ENCODE peak calls at places on chromosomes 6 and 20, in eight cellular contexts. One of them, this sample, is unnamed.
A peak's percentile ranks its signal among the peaks of the same experiment; 100 is the strongest.

GRCh38 chr20:61414455-61414991 is 162.5 kb downstream of the CDH4 start:
- DNase-seq in nucleus accumbens: no peak
- DNase-seq in naive thymus-derived CD4-positive, alpha-beta T cell: no peak
- DNase-seq in ovary: no peak
- DNase-seq in NCI-H1105 treated with DMSO at 0.1 percent for 48 hours: no peak
- DNase-seq in stimulated activated CD8-positive, alpha-beta memory T cell treated with anti-CD3 and anti-CD28 coated beads, Interleukin-15, amount 100 ng/mL, for 24 hours: no peak
- DNase-seq in hypothalamus: peak; percentile 44
- DNase-seq in NCI-H2081: no peak
- DNase-seq in this sample: no peak

GRCh38 chr6:35929601-35930000 is 8.7 kb upstream of the SRPK1 start:
- DNase-seq in naive thymus-derived CD4-positive, alpha-beta T cell: no peak
- DNase-seq in NCI-H2081: no peak
- DNase-seq in stimulated activated CD8-positive, alpha-beta memory T cell treated with anti-CD3 and anti-CD28 coated beads, Interleukin-15, amount 100 ng/mL, for 24 hours: no peak
- DNase-seq in ovary: no peak
- DNase-seq in NCI-H1105 treated with DMSO at 0.1 percent for 48 hours: no peak
- DNase-seq in hypothalamus: no peak
- DNase-seq in nucleus accumbens: no peak
- DNase-seq in this sample: no peak

GRCh38 chr6:148313483-148313882 is 29.2 kb upstream of the SASH1 start:
- DNase-seq in NCI-H1105 treated with DMSO at 0.1 percent for 48 hours: peak; percentile 6
- DNase-seq in hypothalamus: no peak
- DNase-seq in naive thymus-derived CD4-positive, alpha-beta T cell: no peak
- DNase-seq in NCI-H2081: no peak
- DNase-seq in stimulated activated CD8-positive, alpha-beta memory T cell treated with anti-CD3 and anti-CD28 coated beads, Interleukin-15, amount 100 ng/mL, for 24 hours: no peak
- DNase-seq in ovary: no peak
- DNase-seq in nucleus accumbens: no peak
- DNase-seq in this sample: no peak

GRCh38 chr6:81450180-81450579 is 302.3 kb downstream of the TENT5A start:
- DNase-seq in nucleus accumbens: no peak
- DNase-seq in hypothalamus: no peak
- DNase-seq in NCI-H1105 treated with DMSO at 0.1 percent for 48 hours: no peak
- DNase-seq in stimulated activated CD8-positive, alpha-beta memory T cell treated with anti-CD3 and anti-CD28 coated beads, Interleukin-15, amount 100 ng/mL, for 24 hours: no peak
- DNase-seq in ovary: no peak
- DNase-seq in NCI-H2081: no peak
- DNase-seq in naive thymus-derived CD4-positive, alpha-beta T cell: no peak
- DNase-seq in this sample: no peak

GRCh38 chr20:17648782-17649730 is 33.0 kb downstream of the RRBP1 start:
- DNase-seq in NCI-H2081: peak; percentile 50
- DNase-seq in stimulated activated CD8-positive, alpha-beta memory T cell treated with anti-CD3 and anti-CD28 coated beads, Interleukin-15, amount 100 ng/mL, for 24 hours: no peak
- DNase-seq in NCI-H1105 treated with DMSO at 0.1 percent for 48 hours: peak; percentile 80
- DNase-seq in nucleus accumbens: no peak
- DNase-seq in naive thymus-derived CD4-positive, alpha-beta T cell: no peak
- DNase-seq in hypothalamus: no peak
- DNase-seq in ovary: peak; percentile 36
- DNase-seq in this sample: no peak

GRCh38 chr6:54057068-54057467 is 54.2 kb upstream of the MLIP start:
- DNase-seq in ovary: no peak
- DNase-seq in nucleus accumbens: no peak
- DNase-seq in naive thymus-derived CD4-positive, alpha-beta T cell: no peak
- DNase-seq in hypothalamus: no peak
- DNase-seq in NCI-H1105 treated with DMSO at 0.1 percent for 48 hours: no peak
- DNase-seq in NCI-H2081: no peak
- DNase-seq in stimulated activated CD8-positive, alpha-beta memory T cell treated with anti-CD3 and anti-CD28 coated beads, Interleukin-15, amount 100 ng/mL, for 24 hours: no peak
- DNase-seq in this sample: no peak

GRCh38 chr20:53914861-53915458 is 155.4 kb downstream of the BCAS1 start:
- DNase-seq in NCI-H1105 treated with DMSO at 0.1 percent for 48 hours: no peak
- DNase-seq in naive thymus-derived CD4-positive, alpha-beta T cell: no peak
- DNase-seq in hypothalamus: no peak
- DNase-seq in NCI-H2081: no peak
- DNase-seq in stimulated activated CD8-positive, alpha-beta memory T cell treated with anti-CD3 and anti-CD28 coated beads, Interleukin-15, amount 100 ng/mL, for 24 hours: no peak
- DNase-seq in ovary: no peak
- DNase-seq in nucleus accumbens: no peak
- DNase-seq in this sample: no peak

GRCh38 chr6:121770943-121771342 is 335.5 kb downstream of the GJA1 start:
- DNase-seq in hypothalamus: no peak
- DNase-seq in NCI-H1105 treated with DMSO at 0.1 percent for 48 hours: no peak
- DNase-seq in stimulated activated CD8-positive, alpha-beta memory T cell treated with anti-CD3 and anti-CD28 coated beads, Interleukin-15, amount 100 ng/mL, for 24 hours: no peak
- DNase-seq in ovary: no peak
- DNase-seq in nucleus accumbens: no peak
- DNase-seq in naive thymus-derived CD4-positive, alpha-beta T cell: no peak
- DNase-seq in NCI-H2081: no peak
- DNase-seq in this sample: no peak

GRCh38 chr6:143962644-143962929 is 45.5 kb downstream of the PLAGL1 start:
- DNase-seq in naive thymus-derived CD4-positive, alpha-beta T cell: no peak
- DNase-seq in nucleus accumbens: no peak
- DNase-seq in NCI-H1105 treated with DMSO at 0.1 percent for 48 hours: no peak
- DNase-seq in NCI-H2081: no peak
- DNase-seq in hypothalamus: no peak
- DNase-seq in stimulated activated CD8-positive, alpha-beta memory T cell treated with anti-CD3 and anti-CD28 coated beads, Interleukin-15, amount 100 ng/mL, for 24 hours: no peak
- DNase-seq in ovary: no peak
- DNase-seq in this sample: no peak

GRCh38 chr6:127971945-127972391 is 71.1 kb upstream of the THEMIS start:
- DNase-seq in nucleus accumbens: no peak
- DNase-seq in hypothalamus: no peak
- DNase-seq in stimulated activated CD8-positive, alpha-beta memory T cell treated with anti-CD3 and anti-CD28 coated beads, Interleukin-15, amount 100 ng/mL, for 24 hours: no peak
- DNase-seq in NCI-H2081: no peak
- DNase-seq in naive thymus-derived CD4-positive, alpha-beta T cell: peak; percentile 40
- DNase-seq in ovary: no peak
- DNase-seq in NCI-H1105 treated with DMSO at 0.1 percent for 48 hours: no peak
- DNase-seq in this sample: no peak

GRCh38 chr6:5665667-5666066 is 341.1 kb downstream of the NRN1 start:
- DNase-seq in NCI-H1105 treated with DMSO at 0.1 percent for 48 hours: no peak
- DNase-seq in NCI-H2081: no peak
- DNase-seq in nucleus accumbens: no peak
- DNase-seq in stimulated activated CD8-positive, alpha-beta memory T cell treated with anti-CD3 and anti-CD28 coated beads, Interleukin-15, amount 100 ng/mL, for 24 hours: no peak
- DNase-seq in naive thymus-derived CD4-positive, alpha-beta T cell: no peak
- DNase-seq in ovary: no peak
- DNase-seq in hypothalamus: no peak
- DNase-seq in this sample: no peak

GRCh38 chr6:158361961-158362634 is 49.8 kb downstream of the TULP4 start:
- DNase-seq in ovary: no peak
- DNase-seq in naive thymus-derived CD4-positive, alpha-beta T cell: no peak
- DNase-seq in NCI-H1105 treated with DMSO at 0.1 percent for 48 hours: no peak
- DNase-seq in stimulated activated CD8-positive, alpha-beta memory T cell treated with anti-CD3 and anti-CD28 coated beads, Interleukin-15, amount 100 ng/mL, for 24 hours: no peak
- DNase-seq in hypothalamus: no peak
- DNase-seq in NCI-H2081: no peak
- DNase-seq in nucleus accumbens: no peak
- DNase-seq in this sample: no peak

GRCh38 chr20:20820104-20820503 is 107.7 kb upstream of the RALGAPA2 start:
- DNase-seq in NCI-H2081: no peak
- DNase-seq in ovary: no peak
- DNase-seq in naive thymus-derived CD4-positive, alpha-beta T cell: no peak
- DNase-seq in NCI-H1105 treated with DMSO at 0.1 percent for 48 hours: no peak
- DNase-seq in hypothalamus: no peak
- DNase-seq in stimulated activated CD8-positive, alpha-beta memory T cell treated with anti-CD3 and anti-CD28 coated beads, Interleukin-15, amount 100 ng/mL, for 24 hours: no peak
- DNase-seq in nucleus accumbens: peak; percentile 11
- DNase-seq in this sample: no peak

GRCh38 chr20:49245921-49246740 is 26.9 kb downstream of the DDX27 start:
- DNase-seq in NCI-H2081: peak; percentile 16
- DNase-seq in hypothalamus: peak; percentile 11
- DNase-seq in ovary: peak; percentile 46
- DNase-seq in naive thymus-derived CD4-positive, alpha-beta T cell: no peak
- DNase-seq in NCI-H1105 treated with DMSO at 0.1 percent for 48 hours: peak; percentile 72
- DNase-seq in nucleus accumbens: no peak
- DNase-seq in stimulated activated CD8-positive, alpha-beta memory T cell treated with anti-CD3 and anti-CD28 coated beads, Interleukin-15, amount 100 ng/mL, for 24 hours: no peak
- DNase-seq in this sample: no peak

GRCh38 chr6:83952830-83953229 is 80.7 kb upstream of the MRAP2 start:
- DNase-seq in nucleus accumbens: no peak
- DNase-seq in naive thymus-derived CD4-positive, alpha-beta T cell: no peak
- DNase-seq in hypothalamus: no peak
- DNase-seq in ovary: no peak
- DNase-seq in NCI-H1105 treated with DMSO at 0.1 percent for 48 hours: no peak
- DNase-seq in NCI-H2081: no peak
- DNase-seq in stimulated activated CD8-positive, alpha-beta memory T cell treated with anti-CD3 and anti-CD28 coated beads, Interleukin-15, amount 100 ng/mL, for 24 hours: no peak
- DNase-seq in this sample: no peak

GRCh38 chr6:142413111-142413510 is 111.3 kb downstream of the ADGRG6 start:
- DNase-seq in naive thymus-derived CD4-positive, alpha-beta T cell: no peak
- DNase-seq in ovary: no peak
- DNase-seq in stimulated activated CD8-positive, alpha-beta memory T cell treated with anti-CD3 and anti-CD28 coated beads, Interleukin-15, amount 100 ng/mL, for 24 hours: no peak
- DNase-seq in hypothalamus: no peak
- DNase-seq in NCI-H2081: no peak
- DNase-seq in NCI-H1105 treated with DMSO at 0.1 percent for 48 hours: no peak
- DNase-seq in nucleus accumbens: no peak
- DNase-seq in this sample: no peak

GRCh38 chr6:148110925-148111324 is 231.7 kb upstream of the SASH1 start:
- DNase-seq in NCI-H1105 treated with DMSO at 0.1 percent for 48 hours: no peak
- DNase-seq in nucleus accumbens: no peak
- DNase-seq in stimulated activated CD8-positive, alpha-beta memory T cell treated with anti-CD3 and anti-CD28 coated beads, Interleukin-15, amount 100 ng/mL, for 24 hours: no peak
- DNase-seq in NCI-H2081: no peak
- DNase-seq in hypothalamus: no peak
- DNase-seq in ovary: no peak
- DNase-seq in naive thymus-derived CD4-positive, alpha-beta T cell: no peak
- DNase-seq in this sample: no peak

GRCh38 chr6:153424719-153425400 is 293.8 kb upstream of the RGS17 start:
- DNase-seq in nucleus accumbens: no peak
- DNase-seq in ovary: no peak
- DNase-seq in naive thymus-derived CD4-positive, alpha-beta T cell: no peak
- DNase-seq in NCI-H2081: no peak
- DNase-seq in hypothalamus: no peak
- DNase-seq in stimulated activated CD8-positive, alpha-beta memory T cell treated with anti-CD3 and anti-CD28 coated beads, Interleukin-15, amount 100 ng/mL, for 24 hours: no peak
- DNase-seq in NCI-H1105 treated with DMSO at 0.1 percent for 48 hours: no peak
- DNase-seq in this sample: no peak